ENCODE peak calls at places on chromosome X, in four cellular contexts. One of them, this sample, is unnamed.

GRCh38 chrX:63128509-63128908 is 222.6 kb downstream of the SPIN4 start:
- DNase-seq in GM20000: no peak
- DNase-seq in heart left ventricle: no peak
- DNase-seq in NAMALWA: peak
- DNase-seq in this sample: no peak

GRCh38 chrX:39773923-39774803 is 323.6 kb downstream of the BCOR start:
- DNase-seq in GM20000: no peak
- DNase-seq in heart left ventricle: no peak
- DNase-seq in NAMALWA: no peak
- DNase-seq in this sample: no peak

GRCh38 chrX:38426785-38427184 is 74.4 kb downstream of the OTC start:
- DNase-seq in GM20000: no peak
- DNase-seq in heart left ventricle: no peak
- DNase-seq in NAMALWA: peak
- DNase-seq in this sample: no peak

GRCh38 chrX:71366674-71367256 is 608 bp downstream of the TAF1 start:
- DNase-seq in GM20000: peak
- DNase-seq in heart left ventricle: peak
- DNase-seq in NAMALWA: peak
- DNase-seq in this sample: peak

GRCh38 chrX:48468693-48469691 is 1.1 kb downstream of the SLC38A5 start:
- DNase-seq in GM20000: peak
- DNase-seq in heart left ventricle: no peak
- DNase-seq in NAMALWA: peak
- DNase-seq in this sample: no peak

GRCh38 chrX:133454525-133455323 is 39.4 kb upstream of the GPC4 start:
- DNase-seq in GM20000: no peak
- DNase-seq in heart left ventricle: no peak
- DNase-seq in NAMALWA: no peak
- DNase-seq in this sample: no peak

GRCh38 chrX:10166731-10167149 is 10.0 kb downstream of the CLCN4 start:
- DNase-seq in GM20000: no peak
- DNase-seq in heart left ventricle: no peak
- DNase-seq in NAMALWA: no peak
- DNase-seq in this sample: peak

GRCh38 chrX:133473451-133473850 is 58.2 kb upstream of the GPC4 start:
- DNase-seq in GM20000: no peak
- DNase-seq in heart left ventricle: no peak
- DNase-seq in NAMALWA: no peak
- DNase-seq in this sample: no peak

GRCh38 chrX:20498851-20499635 is 232.3 kb upstream of the RPS6KA3 start:
- DNase-seq in GM20000: no peak
- DNase-seq in heart left ventricle: no peak
- DNase-seq in NAMALWA: no peak
- DNase-seq in this sample: no peak

GRCh38 chrX:41275661-41276609 is 58.0 kb upstream of the DDX3X start:
- DNase-seq in GM20000: peak
- DNase-seq in heart left ventricle: peak
- DNase-seq in NAMALWA: no peak
- DNase-seq in this sample: peak

GRCh38 chrX:44872319-44872816 is 620 bp upstream of the KDM6A start:
- DNase-seq in GM20000: peak
- DNase-seq in heart left ventricle: no peak
- DNase-seq in NAMALWA: peak
- DNase-seq in this sample: no peak

GRCh38 chrX:41723305-41723704 is 676 bp upstream of the GPR82 start:
- DNase-seq in GM20000: no peak
- DNase-seq in heart left ventricle: no peak
- DNase-seq in NAMALWA: no peak
- DNase-seq in this sample: no peak

GRCh38 chrX:23954396-23954795 is 46.6 kb downstream of the CXorf58 start:
- DNase-seq in GM20000: no peak
- DNase-seq in heart left ventricle: no peak
- DNase-seq in NAMALWA: no peak
- DNase-seq in this sample: no peak

GRCh38 chrX:31260351-31260750 is 188.5 kb upstream of the FTHL17 start:
- DNase-seq in GM20000: no peak
- DNase-seq in heart left ventricle: no peak
- DNase-seq in NAMALWA: no peak
- DNase-seq in this sample: no peak

This sample was measured in Right ventricle myocardium superior.